ENCODE peak calls at places on chromosomes 4 and X, in seven cellular contexts. J is colonic mucosa; D is psoas muscle; X is left ventricle myocardium inferior; I is fibroblast of lung; K is lung; Q is naive thymus-derived CD4-positive, alpha-beta T cell. H is an unnamed sample.

GRCh38 chr4:102344520-102344954 is 745 bp downstream of the SLC39A8 start:
- DNase-seq in D (peak; percentile 44), Q (no peak), K (peak; percentile 76), X (peak; percentile 53), J (no peak), I (peak; percentile 18), H (peak; percentile 70)

GRCh38 chr4:126938023-126938422 is 694.7 kb upstream of the INTU start:
- DNase-seq in Q (no peak), X (no peak), D (no peak), I (peak; percentile 30), J (no peak), K (no peak), H (no peak)

GRCh38 chr4:2930135-2930805 is 32.9 kb downstream of the NOP14 start:
- DNase-seq in J (no peak), Q (no peak), X (peak; percentile 15), K (no peak), D (no peak), I (no peak), H (no peak)

GRCh38 chr4:36316544-36317082 is 35.2 kb downstream of the DTHD1 start:
- DNase-seq in D (no peak), I (peak; percentile 15), K (no peak), J (no peak), X (no peak), Q (no peak), H (no peak)

GRCh38 chr4:184281231-184282139 is 63.8 kb upstream of the ENPP6 start:
- DNase-seq in J (no peak), K (no peak), I (no peak), X (no peak), D (no peak), Q (no peak), H (no peak)

GRCh38 chrX:103215768-103216085 is 819 bp downstream of the BEX4 start:
- DNase-seq in Q (no peak), K (no peak), I (peak; percentile 4), X (no peak), D (no peak), J (no peak), H (no peak)

GRCh38 chr4:79982587-79983327 is 90.3 kb downstream of the ANTXR2 start:
- DNase-seq in I (no peak), X (no peak), K (no peak), Q (no peak), J (no peak), D (no peak), H (no peak)

GRCh38 chr4:2793920-2794706 is 1.2 kb downstream of the SH3BP2 start:
- DNase-seq in I (peak; percentile 37), D (peak; percentile 37), X (peak; percentile 51), J (peak; percentile 69), Q (no peak), K (no peak), H (peak; percentile 83)

GRCh38 chr4:56276547-56276946 is 110.7 kb downstream of the AASDH start:
- DNase-seq in J (no peak), D (no peak), K (no peak), I (no peak), X (no peak), Q (no peak), H (no peak)

GRCh38 chr4:26418107-26418506 is 72.2 kb downstream of the CCKAR start:
- DNase-seq in K (no peak), Q (no peak), I (peak; percentile 48), J (no peak), X (no peak), D (no peak), H (no peak)

GRCh38 chr4:38160487-38161207 is 200.4 kb downstream of the PTTG2 start:
- DNase-seq in K (peak; percentile 63), I (peak; percentile 97), D (peak; percentile 25), X (no peak), J (peak; percentile 59), Q (peak; percentile 63), H (no peak)

GRCh38 chr4:101621120-101621519 is 169.4 kb upstream of the BANK1 start:
- DNase-seq in X (no peak), K (no peak), I (no peak), Q (no peak), J (no peak), D (no peak), H (no peak)

GRCh38 chr4:108492816-108493595 is 127.4 kb upstream of the RPL34 start:
- DNase-seq in J (peak; percentile 31), X (no peak), K (no peak), I (peak; percentile 22), D (no peak), Q (no peak), H (peak; percentile 69)

GRCh38 chrX:48676893-48677270 is 6.7 kb upstream of the WAS start:
- DNase-seq in J (peak; percentile 30), D (no peak), Q (no peak), X (no peak), I (no peak), K (no peak), H (no peak)

GRCh38 chrX:40244980-40245379 is 147.2 kb upstream of the BCOR start:
- DNase-seq in I (peak; percentile 23), J (no peak), D (no peak), K (no peak), X (no peak), Q (peak; percentile 24), H (peak; percentile 67)

GRCh38 chrX:16999275-16999674 is 52.8 kb downstream of the REPS2 start:
- DNase-seq in I (peak; percentile 2), Q (no peak), K (no peak), J (no peak), D (no peak), X (no peak), H (no peak)

GRCh38 chr4:118850813-118851173 is 14.9 kb upstream of the SEC24D start:
- DNase-seq in K (no peak), Q (no peak), I (no peak), X (no peak), J (no peak), D (no peak), H (no peak)

GRCh38 chr4:113080050-113080449 is 30.6 kb downstream of the ANK2 start:
- DNase-seq in K (no peak), D (no peak), Q (no peak), J (no peak), I (no peak), X (no peak), H (no peak)

GRCh38 chrX:68693481-68694410 is 46.3 kb downstream of the STARD8 start:
- DNase-seq in K (peak; percentile 70), I (peak; percentile 41), Q (no peak), J (peak; percentile 53), X (peak; percentile 86), D (peak; percentile 82), H (peak; percentile 71)

GRCh38 chrX:13760428-13760827 is 25.9 kb downstream of the OFD1 start:
- DNase-seq in K (no peak), Q (no peak), D (no peak), J (no peak), I (no peak), X (no peak), H (no peak)

GRCh38 chrX:13762015-13762414 is 27.5 kb downstream of the OFD1 start:
- DNase-seq in D (no peak), I (no peak), J (no peak), Q (no peak), K (no peak), X (no peak), H (no peak)

GRCh38 chrX:13759152-13759718 is 24.7 kb downstream of the OFD1 start:
- DNase-seq in Q (no peak), J (no peak), X (no peak), D (no peak), K (no peak), I (no peak), H (no peak)

GRCh38 chrX:13763489-13763888 is 28.9 kb downstream of the OFD1 start:
- DNase-seq in J (no peak), D (no peak), K (no peak), X (peak; percentile 22), Q (no peak), I (peak; percentile 38), H (no peak)

GRCh38 chrX:13761606-13762005 is 27.1 kb downstream of the OFD1 start:
- DNase-seq in Q (no peak), K (no peak), D (no peak), J (no peak), X (no peak), I (peak; percentile 46), H (no peak)
- H3K4me3 ChIP-seq in Q (no peak overlapping the region), K (no peak overlapping the region), D (no peak overlapping the region), J (no peak overlapping the region), X (no peak overlapping the region), I (no peak overlapping the region), H (no peak overlapping the region)

DNA sequence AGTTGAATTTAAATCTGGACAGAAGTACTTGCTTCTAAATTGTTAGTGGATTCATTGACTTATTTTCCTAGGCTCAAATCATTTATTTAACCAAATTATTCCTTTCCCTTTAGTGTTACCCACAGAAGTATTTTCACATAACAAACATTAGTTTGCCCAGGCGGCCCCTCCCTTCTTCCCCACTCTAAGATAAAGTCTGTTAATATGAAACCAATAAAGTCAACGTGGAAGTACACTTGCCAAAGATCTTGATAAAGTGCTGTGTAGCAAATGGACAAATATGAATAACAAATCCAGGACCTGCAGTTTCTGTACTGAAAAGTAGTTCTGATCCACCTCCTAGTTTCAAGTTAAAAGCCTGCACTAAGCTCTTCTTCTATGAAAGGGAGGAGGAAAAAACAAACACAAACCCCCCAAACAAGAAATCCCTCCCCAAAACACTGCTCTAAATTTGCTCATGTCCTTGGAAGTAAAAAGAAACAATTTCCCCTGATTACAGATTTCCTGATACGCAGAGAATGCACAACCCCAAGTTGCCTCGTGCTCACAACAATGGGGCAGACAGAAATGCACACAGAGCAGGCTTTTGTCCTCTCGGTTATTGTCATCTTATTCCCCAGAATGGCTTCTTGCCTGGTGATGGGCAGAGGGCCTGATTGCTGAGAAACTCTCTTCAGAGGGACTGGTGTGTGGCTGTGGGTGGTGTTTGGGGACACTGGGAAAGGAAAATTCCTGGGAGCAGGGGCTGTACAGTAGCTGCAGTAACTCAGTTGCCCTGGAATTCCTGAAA is 23.2 kb downstream of the TMSB4X start:
- DNase-seq in J (no peak), I (no peak), D (no peak), X (no peak), K (no peak), Q (no peak), H (no peak)
- H3K9me3 ChIP-seq in J (no peaks in the 10 kb centered on the region), I (no peaks in the 10 kb centered on the region), D (no peaks in the 10 kb centered on the region), X (no peaks in the 10 kb centered on the region), K (no peaks in the 10 kb centered on the region), Q (no peaks in the 10 kb centered on the region), H (no peaks in the 10 kb centered on the region)

GRCh38 chr4:86019906-86020305 is 339.9 kb downstream of the MAPK10 start:
- DNase-seq in Q (no peak), I (no peak), J (no peak), K (no peak), X (no peak), D (no peak), H (no peak)
- H3K36me3 ChIP-seq in Q (no peaks in the 10 kb centered on the region), I (no peaks in the 10 kb centered on the region), J (no peaks in the 10 kb centered on the region), K (no peaks in the 10 kb centered on the region), X (no peaks in the 10 kb centered on the region), D (no peaks in the 10 kb centered on the region), H (no peaks in the 10 kb centered on the region)

DNA sequence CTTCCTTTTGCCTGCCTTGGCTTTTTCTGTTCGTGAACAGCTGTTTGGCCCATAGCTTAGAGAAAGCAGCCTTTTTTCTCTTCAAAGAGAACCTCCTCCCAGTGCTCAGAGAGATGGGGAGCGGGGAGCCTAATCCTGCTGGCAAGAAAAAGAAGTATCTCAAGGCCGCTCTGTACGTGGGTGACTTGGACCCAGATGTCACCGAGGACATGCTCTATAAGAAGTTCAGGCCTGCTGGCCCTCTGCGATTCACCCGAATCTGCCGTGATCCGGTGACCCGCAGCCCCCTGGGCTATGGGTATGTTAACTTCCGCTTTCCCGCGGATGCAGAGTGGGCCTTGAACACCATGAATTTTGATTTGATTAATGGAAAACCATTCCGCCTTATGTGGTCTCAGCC is 826 bp downstream of the PABPC5 start:
- DNase-seq in Q (no peak), D (no peak), I (peak; percentile 13), J (no peak), X (no peak), K (no peak), H (no peak)
- H3K4me3 ChIP-seq in Q (no peak overlapping the region), D (peak overlapping the region; percentile 50), I (peak overlapping the region; percentile 62), J (no peak overlapping the region), X (peak overlapping the region; percentile 62), K (no peak overlapping the region), H (no peak overlapping the region)

GRCh38 chrX:43211570-43211969 is 433.6 kb upstream of the PPP1R2C start:
- DNase-seq in D (no peak), X (no peak), J (no peak), I (no peak), K (no peak), Q (no peak), H (no peak)
- H3K9me3 ChIP-seq in D (no peaks in the 10 kb centered on the region), X (peaks cover 3% of the 10 kb centered on the region), J (no peaks in the 10 kb centered on the region), I (no peaks in the 10 kb centered on the region), K (no peaks in the 10 kb centered on the region), Q (no peaks in the 10 kb centered on the region), H (no peaks in the 10 kb centered on the region)